ENCODE peak calls at places on chromosomes 3 and 15, in ten cellular contexts. One of them, this sample, is unnamed. For H3K9me3 and H3K4me1, the result is how much of the 10 kb centered on the place peaks cover.

GRCh38 chr3:53255360-53255774 is 455 bp downstream of the TKT start:
- DNase-seq in stomach: peak
- DNase-seq in transverse colon: peak
- DNase-seq in HCT116: no peak
- DNase-seq in IMR-90: no peak
- DNase-seq in K562: no peak
- DNase-seq in body of pancreas: peak
- DNase-seq in gastrocnemius medialis: no peak
- DNase-seq in uterus: peak
- DNase-seq in tibial nerve: no peak
- DNase-seq in this sample: peak

GRCh38 chr3:5298453-5298852 is 110.9 kb downstream of the EDEM1 start:
- DNase-seq in transverse colon: no peak
- DNase-seq in uterus: no peak
- DNase-seq in body of pancreas: no peak
- DNase-seq in IMR-90: no peak
- DNase-seq in K562: no peak
- DNase-seq in stomach: no peak
- DNase-seq in tibial nerve: no peak
- DNase-seq in HCT116: no peak
- DNase-seq in gastrocnemius medialis: no peak
- DNase-seq in this sample: no peak

GRCh38 chr15:32993285-32993684 is 201.2 kb downstream of the FMN1 start:
- DNase-seq in tibial nerve: no peak
- DNase-seq in uterus: no peak
- DNase-seq in HCT116: no peak
- DNase-seq in transverse colon: no peak
- DNase-seq in K562: no peak
- DNase-seq in stomach: no peak
- DNase-seq in body of pancreas: no peak
- DNase-seq in gastrocnemius medialis: no peak
- DNase-seq in IMR-90: no peak
- DNase-seq in this sample: no peak

GRCh38 chr3:97256060-97256459 is 441.7 kb downstream of the EPHA6 start:
- DNase-seq in transverse colon: no peak
- DNase-seq in gastrocnemius medialis: no peak
- DNase-seq in stomach: no peak
- DNase-seq in tibial nerve: no peak
- DNase-seq in uterus: no peak
- DNase-seq in body of pancreas: no peak
- DNase-seq in IMR-90: no peak
- DNase-seq in K562: no peak
- DNase-seq in HCT116: no peak
- DNase-seq in this sample: no peak

GRCh38 chr3:189260556-189261493 is 89.1 kb downstream of the TPRG1 start:
- DNase-seq in IMR-90: no peak
- DNase-seq in tibial nerve: no peak
- DNase-seq in body of pancreas: no peak
- DNase-seq in gastrocnemius medialis: peak
- DNase-seq in K562: no peak
- DNase-seq in stomach: no peak
- DNase-seq in uterus: peak
- DNase-seq in transverse colon: no peak
- DNase-seq in HCT116: no peak
- DNase-seq in this sample: peak

GRCh38 chr3:73547427-73548036 is 77.2 kb downstream of the PDZRN3 start:
- DNase-seq in transverse colon: no peak
- DNase-seq in IMR-90: peak
- DNase-seq in tibial nerve: no peak
- DNase-seq in body of pancreas: no peak
- DNase-seq in uterus: no peak
- DNase-seq in HCT116: no peak
- DNase-seq in stomach: no peak
- DNase-seq in K562: no peak
- DNase-seq in gastrocnemius medialis: no peak
- DNase-seq in this sample: no peak

GRCh38 chr3:46609074-46609735 is 3.1 kb upstream of the FAM240A start:
- DNase-seq in transverse colon: no peak
- DNase-seq in stomach: no peak
- DNase-seq in gastrocnemius medialis: no peak
- DNase-seq in tibial nerve: no peak
- DNase-seq in uterus: no peak
- DNase-seq in body of pancreas: no peak
- DNase-seq in K562: no peak
- DNase-seq in IMR-90: no peak
- DNase-seq in HCT116: no peak
- DNase-seq in this sample: peak

GRCh38 chr3:59313365-59313764 is 263.5 kb upstream of the CFAP20DC start:
- DNase-seq in gastrocnemius medialis: no peak
- DNase-seq in HCT116: peak
- DNase-seq in IMR-90: peak
- DNase-seq in stomach: peak
- DNase-seq in K562: peak
- DNase-seq in body of pancreas: peak
- DNase-seq in tibial nerve: no peak
- DNase-seq in transverse colon: peak
- DNase-seq in uterus: no peak
- DNase-seq in this sample: peak

GRCh38 chr15:57743424-57743823 is 36.9 kb downstream of the POLR2M start:
- DNase-seq in gastrocnemius medialis: no peak
- DNase-seq in IMR-90: no peak
- DNase-seq in HCT116: no peak
- DNase-seq in stomach: no peak
- DNase-seq in K562: no peak
- DNase-seq in transverse colon: no peak
- DNase-seq in body of pancreas: no peak
- DNase-seq in tibial nerve: no peak
- DNase-seq in uterus: no peak
- DNase-seq in this sample: no peak

GRCh38 chr15:57751177-57751800 is 44.8 kb downstream of the POLR2M start:
- DNase-seq in uterus: no peak
- DNase-seq in tibial nerve: no peak
- DNase-seq in HCT116: no peak
- DNase-seq in body of pancreas: no peak
- DNase-seq in gastrocnemius medialis: no peak
- DNase-seq in stomach: no peak
- DNase-seq in IMR-90: peak
- DNase-seq in K562: no peak
- DNase-seq in transverse colon: no peak
- DNase-seq in this sample: no peak

GRCh38 chr15:57741089-57741488 is 34.6 kb downstream of the POLR2M start:
- DNase-seq in K562: no peak
- DNase-seq in transverse colon: no peak
- DNase-seq in gastrocnemius medialis: no peak
- DNase-seq in uterus: no peak
- DNase-seq in stomach: no peak
- DNase-seq in body of pancreas: no peak
- DNase-seq in IMR-90: no peak
- DNase-seq in tibial nerve: no peak
- DNase-seq in HCT116: no peak
- DNase-seq in this sample: no peak

GRCh38 chr15:57747206-57747605 is 40.7 kb downstream of the POLR2M start:
- DNase-seq in tibial nerve: no peak
- DNase-seq in stomach: peak
- DNase-seq in transverse colon: peak
- DNase-seq in IMR-90: no peak
- DNase-seq in K562: no peak
- DNase-seq in gastrocnemius medialis: no peak
- DNase-seq in uterus: peak
- DNase-seq in body of pancreas: no peak
- DNase-seq in HCT116: no peak
- DNase-seq in this sample: peak

DNA sequence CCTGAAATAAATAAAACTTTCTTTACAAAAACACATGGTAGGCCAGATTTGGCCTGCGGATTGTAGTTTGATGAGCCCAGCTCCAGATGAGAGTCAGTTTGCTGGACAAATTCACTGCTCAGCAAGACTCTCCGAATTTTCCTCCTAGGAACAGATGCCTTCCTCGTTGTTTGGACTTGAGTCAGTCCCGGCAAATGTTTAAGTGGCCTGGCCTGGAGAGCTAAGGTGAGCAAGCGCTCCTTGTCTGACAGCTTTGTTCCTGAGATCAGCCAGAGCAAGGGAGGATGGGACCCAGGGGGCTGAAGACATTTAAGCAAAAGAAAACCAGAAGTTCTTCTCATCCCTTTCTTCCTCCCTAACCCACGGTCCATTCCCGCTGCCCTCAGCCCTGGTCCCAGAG is 40.2 kb downstream of the POLR2M start:
- DNase-seq in K562: no peak
- DNase-seq in IMR-90: no peak
- DNase-seq in uterus: peak
- DNase-seq in HCT116: no peak
- DNase-seq in tibial nerve: no peak
- DNase-seq in body of pancreas: no peak
- DNase-seq in stomach: no peak
- DNase-seq in gastrocnemius medialis: no peak
- DNase-seq in transverse colon: no peak
- DNase-seq in this sample: no peak
- TF ChIP-seq POLR2A in K562: no peak
- TF ChIP-seq POLR2A in IMR-90: no peak
- TF ChIP-seq POLR2A in uterus: no peak
- TF ChIP-seq POLR2A in HCT116: no peak
- TF ChIP-seq POLR2A in tibial nerve: no peak
- TF ChIP-seq POLR2A in body of pancreas: no peak
- TF ChIP-seq POLR2A in stomach: no peak
- TF ChIP-seq POLR2A in gastrocnemius medialis: no peak
- TF ChIP-seq POLR2A in transverse colon: no peak
- TF ChIP-seq POLR2A in this sample: no peak

GRCh38 chr3:145248928-145249327 is 912.1 kb downstream of the PLOD2 start:
- DNase-seq in uterus: no peak
- DNase-seq in body of pancreas: no peak
- DNase-seq in stomach: no peak
- DNase-seq in HCT116: no peak
- DNase-seq in gastrocnemius medialis: no peak
- DNase-seq in IMR-90: no peak
- DNase-seq in tibial nerve: no peak
- DNase-seq in K562: no peak
- DNase-seq in transverse colon: no peak
- DNase-seq in this sample: no peak

GRCh38 chr3:145246291-145246690 is 914.7 kb downstream of the PLOD2 start:
- DNase-seq in HCT116: no peak
- DNase-seq in K562: no peak
- DNase-seq in uterus: no peak
- DNase-seq in gastrocnemius medialis: no peak
- DNase-seq in transverse colon: no peak
- DNase-seq in IMR-90: no peak
- DNase-seq in stomach: no peak
- DNase-seq in tibial nerve: no peak
- DNase-seq in body of pancreas: no peak
- DNase-seq in this sample: no peak

DNA sequence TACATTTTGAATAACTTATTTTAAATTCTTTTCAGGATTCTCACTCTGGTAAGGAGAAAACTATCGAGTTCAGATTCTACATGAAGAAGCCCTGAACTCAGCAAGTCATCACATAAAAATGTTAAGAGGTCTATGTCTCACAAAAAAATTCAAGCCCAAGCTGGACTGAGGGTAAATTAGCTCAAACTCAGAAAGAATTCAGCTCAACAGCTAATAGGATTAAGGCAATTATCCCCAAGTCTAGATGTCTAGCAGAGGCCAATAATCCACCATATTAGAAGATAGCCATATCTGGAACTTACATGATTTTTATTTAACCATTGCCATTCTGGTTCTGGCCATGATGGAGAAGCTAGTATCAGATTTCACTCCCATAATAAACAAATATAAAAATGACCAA is 909.7 kb downstream of the PLOD2 start:
- DNase-seq in HCT116: no peak
- DNase-seq in body of pancreas: no peak
- DNase-seq in K562: no peak
- DNase-seq in gastrocnemius medialis: no peak
- DNase-seq in IMR-90: no peak
- DNase-seq in stomach: no peak
- DNase-seq in transverse colon: no peak
- DNase-seq in uterus: no peak
- DNase-seq in tibial nerve: no peak
- DNase-seq in this sample: no peak
- H3K9me3 ChIP-seq in HCT116: under half
- H3K9me3 ChIP-seq in body of pancreas: under half
- H3K9me3 ChIP-seq in K562: under half
- H3K9me3 ChIP-seq in gastrocnemius medialis: under half
- H3K9me3 ChIP-seq in IMR-90: under half
- H3K9me3 ChIP-seq in stomach: under half
- H3K9me3 ChIP-seq in transverse colon: under half
- H3K9me3 ChIP-seq in uterus: under half
- H3K9me3 ChIP-seq in tibial nerve: under half
- H3K9me3 ChIP-seq in this sample: under half

GRCh38 chr15:31342381-31342780 is 15.7 kb downstream of the KLF13 start:
- DNase-seq in tibial nerve: no peak
- DNase-seq in transverse colon: no peak
- DNase-seq in gastrocnemius medialis: no peak
- DNase-seq in body of pancreas: no peak
- DNase-seq in HCT116: no peak
- DNase-seq in uterus: no peak
- DNase-seq in K562: no peak
- DNase-seq in stomach: no peak
- DNase-seq in IMR-90: no peak
- DNase-seq in this sample: peak

GRCh38 chr15:31340591-31340990 is 14.0 kb downstream of the KLF13 start:
- DNase-seq in uterus: no peak
- DNase-seq in HCT116: no peak
- DNase-seq in transverse colon: no peak
- DNase-seq in IMR-90: no peak
- DNase-seq in body of pancreas: no peak
- DNase-seq in gastrocnemius medialis: no peak
- DNase-seq in tibial nerve: no peak
- DNase-seq in K562: no peak
- DNase-seq in stomach: no peak
- DNase-seq in this sample: no peak

GRCh38 chr15:31341036-31341435 is 14.4 kb downstream of the KLF13 start:
- DNase-seq in K562: no peak
- DNase-seq in IMR-90: no peak
- DNase-seq in gastrocnemius medialis: no peak
- DNase-seq in uterus: no peak
- DNase-seq in body of pancreas: no peak
- DNase-seq in stomach: no peak
- DNase-seq in transverse colon: no peak
- DNase-seq in HCT116: no peak
- DNase-seq in tibial nerve: no peak
- DNase-seq in this sample: peak

GRCh38 chr15:31342781-31343626 is 16.4 kb downstream of the KLF13 start:
- DNase-seq in tibial nerve: no peak
- DNase-seq in HCT116: no peak
- DNase-seq in stomach: no peak
- DNase-seq in uterus: no peak
- DNase-seq in body of pancreas: no peak
- DNase-seq in gastrocnemius medialis: no peak
- DNase-seq in transverse colon: no peak
- DNase-seq in K562: no peak
- DNase-seq in IMR-90: no peak
- DNase-seq in this sample: peak

DNA sequence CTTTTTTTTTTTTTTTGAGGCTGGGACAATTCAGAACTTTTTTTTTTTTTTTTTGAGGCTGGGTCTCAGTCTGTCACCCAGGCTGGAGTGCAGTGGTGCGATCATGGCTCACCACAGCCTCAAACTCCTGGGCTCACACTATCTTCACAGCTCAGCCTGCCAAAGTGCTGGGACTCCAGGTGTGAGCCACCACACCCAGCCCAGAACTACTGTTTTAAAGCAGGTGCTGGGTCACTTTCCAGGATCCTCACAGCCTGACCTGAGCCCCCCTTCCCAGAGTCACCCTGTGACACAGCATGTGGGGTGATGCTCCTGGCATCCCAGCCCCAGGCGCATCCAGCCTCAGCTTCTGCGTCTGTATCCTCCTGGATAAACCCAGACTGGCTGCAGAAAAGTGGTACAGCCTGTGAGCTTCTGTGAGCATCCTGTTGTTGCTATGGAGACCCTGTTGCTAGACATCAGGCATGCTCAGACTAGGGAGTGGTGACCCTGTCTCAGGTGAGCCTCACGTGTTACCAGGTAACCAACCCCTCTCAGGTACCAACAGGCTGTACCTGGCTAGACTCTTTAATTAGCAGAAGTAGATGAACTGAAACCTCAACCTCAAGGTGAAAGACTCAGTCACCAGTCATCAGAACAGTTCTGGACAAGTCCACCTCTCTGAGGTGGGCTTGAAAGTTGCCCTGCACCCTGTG is 15.0 kb downstream of the KLF13 start:
- DNase-seq in body of pancreas: no peak
- DNase-seq in uterus: no peak
- DNase-seq in IMR-90: no peak
- DNase-seq in gastrocnemius medialis: no peak
- DNase-seq in stomach: no peak
- DNase-seq in transverse colon: no peak
- DNase-seq in tibial nerve: no peak
- DNase-seq in K562: no peak
- DNase-seq in HCT116: no peak
- DNase-seq in this sample: no peak
- H3K4me1 ChIP-seq in body of pancreas: half or more
- H3K4me1 ChIP-seq in uterus: under half
- H3K4me1 ChIP-seq in IMR-90: under half
- H3K4me1 ChIP-seq in gastrocnemius medialis: half or more
- H3K4me1 ChIP-seq in stomach: half or more
- H3K4me1 ChIP-seq in transverse colon: half or more
- H3K4me1 ChIP-seq in tibial nerve: half or more
- H3K4me1 ChIP-seq in K562: under half
- H3K4me1 ChIP-seq in HCT116: under half
- H3K4me1 ChIP-seq in this sample: half or more

GRCh38 chr3:171803044-171803443 is 7.2 kb downstream of the PLD1 start:
- DNase-seq in gastrocnemius medialis: no peak
- DNase-seq in body of pancreas: no peak
- DNase-seq in transverse colon: no peak
- DNase-seq in IMR-90: no peak
- DNase-seq in stomach: no peak
- DNase-seq in HCT116: no peak
- DNase-seq in K562: no peak
- DNase-seq in uterus: no peak
- DNase-seq in tibial nerve: no peak
- DNase-seq in this sample: no peak
- TF ChIP-seq POLR2A in gastrocnemius medialis: no peak
- TF ChIP-seq POLR2A in body of pancreas: no peak
- TF ChIP-seq POLR2A in transverse colon: no peak
- TF ChIP-seq POLR2A in IMR-90: no peak
- TF ChIP-seq POLR2A in stomach: no peak
- TF ChIP-seq POLR2A in HCT116: no peak
- TF ChIP-seq POLR2A in K562: no peak
- TF ChIP-seq POLR2A in uterus: no peak
- TF ChIP-seq POLR2A in tibial nerve: no peak
- TF ChIP-seq POLR2A in this sample: no peak